ENCODE peak calls at places on chromosomes 4 and X, in five cellular contexts. U is NB4; M is stimulated activated CD8-positive, alpha-beta memory T cell treated with anti-CD3 and anti-CD28 coated beads, Interleukin-2, amount 100 ng/mL, for 1 hour; J is HCEC 1CT; G is effector CD4-positive, alpha-beta T cell. C is an unnamed sample.

GRCh38 chrX:151697537-151697936 is 2.3 kb downstream of the PRRG3 start:
- DNase-seq in U (no peak), M (no peak), J (no peak), G (no peak), C (no peak)

GRCh38 chr4:144449623-144450022 is 196.3 kb upstream of the HHIP start:
- DNase-seq in U (no peak), M (no peak), J (no peak), G (no peak), C (peak; percentile 21)

GRCh38 chrX:57155171-57155570 is 18.0 kb upstream of the SPIN2A start:
- DNase-seq in U (peak; percentile 41), M (no peak), J (no peak), G (no peak), C (no peak)

GRCh38 chr4:65698631-65699030 is 28.3 kb upstream of the EPHA5 start:
- DNase-seq in U (no peak), M (no peak), J (no peak), G (no peak), C (no peak)

GRCh38 chr4:183721207-183722081 is 62.4 kb downstream of the TRAPPC11 start:
- DNase-seq in U (peak; percentile 77), M (peak; percentile 20), J (no peak), G (no peak), C (peak; percentile 32)

GRCh38 chr4:183499389-183499788 is 5.5 kb upstream of the ING2 start:
- DNase-seq in U (no peak), M (no peak), J (no peak), G (no peak), C (no peak)

GRCh38 chr4:186500721-186501304 is 54.6 kb downstream of the MTNR1A start:
- DNase-seq in U (no peak), M (no peak), J (no peak), G (no peak), C (no peak)

GRCh38 chr4:89363156-89363555 is 55.6 kb upstream of the GPRIN3 start:
- DNase-seq in U (no peak), M (no peak), J (no peak), G (no peak), C (no peak)

GRCh38 chrX:5823861-5824260 is 404.8 kb downstream of the NLGN4X start:
- DNase-seq in U (no peak), M (no peak), J (no peak), G (no peak), C (no peak)

GRCh38 chr4:17230727-17231126 is 281.2 kb downstream of the QDPR start:
- DNase-seq in U (no peak), M (no peak), J (no peak), G (no peak), C (no peak)

GRCh38 chr4:121720109-121720508 is 23.3 kb upstream of the ANXA5 start:
- DNase-seq in U (no peak), M (no peak), J (no peak), G (no peak), C (no peak)

GRCh38 chr4:13541176-13541604 is 3.1 kb downstream of the NKX3-2 start:
- DNase-seq in U (no peak), M (no peak), J (no peak), G (no peak), C (no peak)

GRCh38 chr4:8192748-8193738 is 6.0 kb upstream of the SH3TC1 start:
- DNase-seq in U (peak; percentile 63), M (no peak), J (peak; percentile 22), G (no peak), C (peak; percentile 51)

GRCh38 chr4:181971973-181972372 is 271.2 kb upstream of the TENM3 start:
- DNase-seq in U (no peak), M (no peak), J (peak; percentile 40), G (no peak), C (peak; percentile 43)

GRCh38 chr4:74640111-74640903 is 154.0 kb downstream of the BTC start:
- DNase-seq in U (no peak), M (no peak), J (peak; percentile 71), G (no peak), C (peak; percentile 94)

GRCh38 chr4:184960505-184960971 is 57.8 kb upstream of the HELT start:
- DNase-seq in U (peak; percentile 15), M (no peak), J (no peak), G (no peak), C (no peak)

GRCh38 chr4:108637856-108638255 is 12.5 kb upstream of the OSTC start:
- DNase-seq in U (no peak), M (no peak), J (no peak), G (no peak), C (peak; percentile 9)

GRCh38 chr4:89657931-89658700 is 178.8 kb downstream of the SNCA start:
- DNase-seq in U (peak; percentile 19), M (no peak), J (peak; percentile 33), G (no peak), C (peak; percentile 56)

GRCh38 chr4:1567519-1567807 is 116.7 kb downstream of the FAM53A start:
- DNase-seq in U (no peak), M (no peak), J (no peak), G (no peak), C (no peak)

GRCh38 chrX:7574325-7574724 is 268.6 kb upstream of the VCX start:
- DNase-seq in U (peak; percentile 42), M (no peak), J (peak; percentile 15), G (no peak), C (peak; percentile 17)

GRCh38 chr4:76947369-76947768 is 2.2 kb upstream of the SEPTIN11 start:
- DNase-seq in U (no peak), M (no peak), J (no peak), G (no peak), C (no peak)

GRCh38 chr4:16195209-16195608 is 31.1 kb downstream of the TAPT1 start:
- DNase-seq in U (no peak), M (no peak), J (no peak), G (no peak), C (no peak)

GRCh38 chr4:88982757-88983156 is 74.2 kb downstream of the FAM13A start:
- DNase-seq in U (no peak), M (no peak), J (no peak), G (no peak), C (no peak)